ENCODE peak calls at places on chromosomes 11 and 22, in eight cellular contexts. One of them, this sample, is unnamed.

GRCh38 chr11:62108017-62108750 is 15.6 kb upstream of the INCENP start:
- DNase-seq in tibial nerve: no peak
- DNase-seq in heart left ventricle: peak; percentile 59
- DNase-seq in transverse colon: no peak
- DNase-seq in adrenal gland: peak; percentile 50
- DNase-seq in GM12891: no peak
- DNase-seq in gastrocnemius medialis: no peak
- DNase-seq in right lobe of liver: no peak
- DNase-seq in this sample: no peak

GRCh38 chr11:120883404-120884135 is 140.3 kb upstream of the TBCEL start:
- DNase-seq in heart left ventricle: peak; percentile 48
- DNase-seq in right lobe of liver: peak; percentile 38
- DNase-seq in tibial nerve: no peak
- DNase-seq in GM12891: no peak
- DNase-seq in adrenal gland: peak; percentile 20
- DNase-seq in transverse colon: no peak
- DNase-seq in gastrocnemius medialis: no peak
- DNase-seq in this sample: no peak

GRCh38 chr11:17633987-17634775 is 85.2 kb upstream of the MYOD1 start:
- DNase-seq in GM12891: no peak
- DNase-seq in right lobe of liver: no peak
- DNase-seq in transverse colon: no peak
- DNase-seq in heart left ventricle: no peak
- DNase-seq in adrenal gland: no peak
- DNase-seq in tibial nerve: no peak
- DNase-seq in gastrocnemius medialis: no peak
- DNase-seq in this sample: no peak

GRCh38 chr11:4085575-4085974 is 9.0 kb upstream of the RRM1 start:
- DNase-seq in right lobe of liver: no peak
- DNase-seq in transverse colon: no peak
- DNase-seq in adrenal gland: no peak
- DNase-seq in tibial nerve: no peak
- DNase-seq in gastrocnemius medialis: no peak
- DNase-seq in heart left ventricle: no peak
- DNase-seq in GM12891: no peak
- DNase-seq in this sample: no peak

GRCh38 chr11:100273066-100273815 is 413.8 kb upstream of the ARHGAP42 start:
- DNase-seq in heart left ventricle: no peak
- DNase-seq in adrenal gland: no peak
- DNase-seq in right lobe of liver: no peak
- DNase-seq in gastrocnemius medialis: no peak
- DNase-seq in GM12891: no peak
- DNase-seq in tibial nerve: no peak
- DNase-seq in transverse colon: no peak
- DNase-seq in this sample: no peak

GRCh38 chr11:134511255-134511654 is 99.2 kb upstream of the B3GAT1 start:
- DNase-seq in heart left ventricle: no peak
- DNase-seq in adrenal gland: no peak
- DNase-seq in tibial nerve: no peak
- DNase-seq in right lobe of liver: no peak
- DNase-seq in transverse colon: no peak
- DNase-seq in gastrocnemius medialis: no peak
- DNase-seq in GM12891: no peak
- DNase-seq in this sample: no peak

GRCh38 chr11:102760355-102761035 is 19.9 kb downstream of the MMP10 start:
- DNase-seq in GM12891: no peak
- DNase-seq in right lobe of liver: no peak
- DNase-seq in tibial nerve: no peak
- DNase-seq in gastrocnemius medialis: no peak
- DNase-seq in transverse colon: no peak
- DNase-seq in adrenal gland: no peak
- DNase-seq in heart left ventricle: no peak
- DNase-seq in this sample: peak; percentile 23

GRCh38 chr22:42856865-42857704 is at the start of gene ARFGAP3:
- DNase-seq in heart left ventricle: peak; percentile 95
- DNase-seq in transverse colon: peak; percentile 96
- DNase-seq in adrenal gland: peak; percentile 95
- DNase-seq in GM12891: peak; percentile 97
- DNase-seq in gastrocnemius medialis: peak; percentile 86
- DNase-seq in right lobe of liver: peak; percentile 97
- DNase-seq in tibial nerve: peak; percentile 83
- DNase-seq in this sample: peak; percentile 86

GRCh38 chr11:34028407-34028804 is 23.1 kb upstream of the CAPRIN1 start:
- DNase-seq in right lobe of liver: peak; percentile 29
- DNase-seq in heart left ventricle: peak; percentile 12
- DNase-seq in tibial nerve: no peak
- DNase-seq in adrenal gland: no peak
- DNase-seq in GM12891: no peak
- DNase-seq in transverse colon: peak; percentile 14
- DNase-seq in gastrocnemius medialis: peak; percentile 38
- DNase-seq in this sample: no peak

GRCh38 chr11:132158091-132158490 is 787.7 kb downstream of the NTM start:
- DNase-seq in GM12891: no peak
- DNase-seq in transverse colon: no peak
- DNase-seq in right lobe of liver: no peak
- DNase-seq in gastrocnemius medialis: no peak
- DNase-seq in tibial nerve: no peak
- DNase-seq in heart left ventricle: no peak
- DNase-seq in adrenal gland: no peak
- DNase-seq in this sample: peak; percentile 12

GRCh38 chr11:105244157-105244820 is 104.7 kb upstream of the CARD18 start:
- DNase-seq in GM12891: no peak
- DNase-seq in heart left ventricle: peak; percentile 47
- DNase-seq in gastrocnemius medialis: peak; percentile 17
- DNase-seq in tibial nerve: no peak
- DNase-seq in right lobe of liver: no peak
- DNase-seq in transverse colon: no peak
- DNase-seq in adrenal gland: peak; percentile 15
- DNase-seq in this sample: peak; percentile 5

GRCh38 chr11:75279273-75279672 is 38.7 kb downstream of the TPBGL start:
- DNase-seq in GM12891: no peak
- DNase-seq in gastrocnemius medialis: no peak
- DNase-seq in heart left ventricle: no peak
- DNase-seq in tibial nerve: no peak
- DNase-seq in adrenal gland: no peak
- DNase-seq in right lobe of liver: peak; percentile 13
- DNase-seq in transverse colon: no peak
- DNase-seq in this sample: no peak

GRCh38 chr11:20327377-20327776 is 36.1 kb upstream of the HTATIP2 start:
- DNase-seq in transverse colon: no peak
- DNase-seq in gastrocnemius medialis: no peak
- DNase-seq in tibial nerve: no peak
- DNase-seq in right lobe of liver: no peak
- DNase-seq in heart left ventricle: no peak
- DNase-seq in adrenal gland: no peak
- DNase-seq in GM12891: no peak
- DNase-seq in this sample: no peak

GRCh38 chr11:2808850-2809847 is 76.4 kb downstream of the CDKN1C start:
- DNase-seq in tibial nerve: peak; percentile 13
- DNase-seq in GM12891: no peak
- DNase-seq in transverse colon: peak; percentile 6
- DNase-seq in adrenal gland: peak; percentile 1
- DNase-seq in heart left ventricle: no peak
- DNase-seq in gastrocnemius medialis: no peak
- DNase-seq in right lobe of liver: peak; percentile 3
- DNase-seq in this sample: no peak

GRCh38 chr11:94754335-94754734 is 13.8 kb upstream of the AMOTL1 start:
- DNase-seq in adrenal gland: no peak
- DNase-seq in gastrocnemius medialis: no peak
- DNase-seq in transverse colon: no peak
- DNase-seq in tibial nerve: no peak
- DNase-seq in right lobe of liver: no peak
- DNase-seq in heart left ventricle: no peak
- DNase-seq in GM12891: no peak
- DNase-seq in this sample: no peak

GRCh38 chr11:15258433-15259350 is 144.0 kb downstream of the INSC start:
- DNase-seq in adrenal gland: no peak
- DNase-seq in gastrocnemius medialis: no peak
- DNase-seq in tibial nerve: no peak
- DNase-seq in GM12891: no peak
- DNase-seq in heart left ventricle: no peak
- DNase-seq in right lobe of liver: no peak
- DNase-seq in transverse colon: no peak
- DNase-seq in this sample: no peak

GRCh38 chr22:35219012-35219411 is 38.3 kb upstream of the HMGXB4 start:
- DNase-seq in tibial nerve: no peak
- DNase-seq in transverse colon: no peak
- DNase-seq in right lobe of liver: no peak
- DNase-seq in gastrocnemius medialis: no peak
- DNase-seq in heart left ventricle: no peak
- DNase-seq in GM12891: no peak
- DNase-seq in adrenal gland: no peak
- DNase-seq in this sample: peak; percentile 41

GRCh38 chr11:118533769-118534729 is 3.1 kb downstream of the TMEM25 start:
- DNase-seq in adrenal gland: no peak
- DNase-seq in heart left ventricle: no peak
- DNase-seq in tibial nerve: no peak
- DNase-seq in gastrocnemius medialis: no peak
- DNase-seq in GM12891: no peak
- DNase-seq in transverse colon: peak; percentile 57
- DNase-seq in right lobe of liver: no peak
- DNase-seq in this sample: no peak

GRCh38 chr11:438101-438844 is 3.5 kb downstream of the ANO9 start:
- DNase-seq in gastrocnemius medialis: no peak
- DNase-seq in transverse colon: no peak
- DNase-seq in GM12891: no peak
- DNase-seq in right lobe of liver: no peak
- DNase-seq in heart left ventricle: no peak
- DNase-seq in tibial nerve: no peak
- DNase-seq in adrenal gland: no peak
- DNase-seq in this sample: no peak

GRCh38 chr11:9757809-9758675 is 94.2 kb downstream of the SWAP70 start:
- DNase-seq in heart left ventricle: peak; percentile 91
- DNase-seq in tibial nerve: peak; percentile 75
- DNase-seq in right lobe of liver: peak; percentile 95
- DNase-seq in GM12891: peak; percentile 95
- DNase-seq in gastrocnemius medialis: peak; percentile 67
- DNase-seq in transverse colon: peak; percentile 92
- DNase-seq in adrenal gland: peak; percentile 87
- DNase-seq in this sample: peak; percentile 86
- TF ChIP-seq POLR2A in heart left ventricle: no peak
- TF ChIP-seq POLR2A in tibial nerve: no peak
- TF ChIP-seq POLR2A in right lobe of liver: peak; percentile 56
- TF ChIP-seq POLR2A in GM12891: peak; percentile 24
- TF ChIP-seq POLR2A in gastrocnemius medialis: peak; percentile 52
- TF ChIP-seq POLR2A in transverse colon: peak; percentile 44
- TF ChIP-seq POLR2A in adrenal gland: no peak
- TF ChIP-seq POLR2A in this sample: peak; percentile 8

GRCh38 chr11:76380161-76380976 is 563 bp downstream of the THAP12 start:
- DNase-seq in right lobe of liver: peak; percentile 46
- DNase-seq in GM12891: peak; percentile 26
- DNase-seq in adrenal gland: peak; percentile 34
- DNase-seq in heart left ventricle: peak; percentile 29
- DNase-seq in transverse colon: peak; percentile 23
- DNase-seq in tibial nerve: no peak
- DNase-seq in gastrocnemius medialis: no peak
- DNase-seq in this sample: peak; percentile 33
- TF ChIP-seq POLR2A in right lobe of liver: no peak
- TF ChIP-seq POLR2A in GM12891: no peak
- TF ChIP-seq POLR2A in adrenal gland: no peak
- TF ChIP-seq POLR2A in heart left ventricle: no peak
- TF ChIP-seq POLR2A in transverse colon: no peak
- TF ChIP-seq POLR2A in tibial nerve: no peak
- TF ChIP-seq POLR2A in gastrocnemius medialis: no peak
- TF ChIP-seq POLR2A in this sample: no peak

GRCh38 chr22:17631076-17631565 is 2.6 kb upstream of the ATP6V1E1 start:
- DNase-seq in GM12891: no peak
- DNase-seq in gastrocnemius medialis: no peak
- DNase-seq in tibial nerve: no peak
- DNase-seq in heart left ventricle: no peak
- DNase-seq in transverse colon: peak; percentile 48
- DNase-seq in adrenal gland: no peak
- DNase-seq in right lobe of liver: no peak
- DNase-seq in this sample: no peak

GRCh38 chr22:17629646-17630045 is 1.1 kb upstream of the ATP6V1E1 start:
- DNase-seq in transverse colon: no peak
- DNase-seq in heart left ventricle: no peak
- DNase-seq in gastrocnemius medialis: no peak
- DNase-seq in adrenal gland: no peak
- DNase-seq in tibial nerve: no peak
- DNase-seq in GM12891: no peak
- DNase-seq in right lobe of liver: no peak
- DNase-seq in this sample: no peak

GRCh38 chr22:17634696-17635095 is 3.9 kb upstream of the BCL2L13 start:
- DNase-seq in right lobe of liver: no peak
- DNase-seq in gastrocnemius medialis: no peak
- DNase-seq in transverse colon: no peak
- DNase-seq in adrenal gland: peak; percentile 62
- DNase-seq in heart left ventricle: no peak
- DNase-seq in tibial nerve: no peak
- DNase-seq in GM12891: no peak
- DNase-seq in this sample: no peak

GRCh38 chr22:17633998-17634323 is 4.6 kb upstream of the BCL2L13 start:
- DNase-seq in adrenal gland: no peak
- DNase-seq in right lobe of liver: no peak
- DNase-seq in transverse colon: no peak
- DNase-seq in heart left ventricle: no peak
- DNase-seq in GM12891: no peak
- DNase-seq in tibial nerve: no peak
- DNase-seq in gastrocnemius medialis: no peak
- DNase-seq in this sample: no peak

DNA sequence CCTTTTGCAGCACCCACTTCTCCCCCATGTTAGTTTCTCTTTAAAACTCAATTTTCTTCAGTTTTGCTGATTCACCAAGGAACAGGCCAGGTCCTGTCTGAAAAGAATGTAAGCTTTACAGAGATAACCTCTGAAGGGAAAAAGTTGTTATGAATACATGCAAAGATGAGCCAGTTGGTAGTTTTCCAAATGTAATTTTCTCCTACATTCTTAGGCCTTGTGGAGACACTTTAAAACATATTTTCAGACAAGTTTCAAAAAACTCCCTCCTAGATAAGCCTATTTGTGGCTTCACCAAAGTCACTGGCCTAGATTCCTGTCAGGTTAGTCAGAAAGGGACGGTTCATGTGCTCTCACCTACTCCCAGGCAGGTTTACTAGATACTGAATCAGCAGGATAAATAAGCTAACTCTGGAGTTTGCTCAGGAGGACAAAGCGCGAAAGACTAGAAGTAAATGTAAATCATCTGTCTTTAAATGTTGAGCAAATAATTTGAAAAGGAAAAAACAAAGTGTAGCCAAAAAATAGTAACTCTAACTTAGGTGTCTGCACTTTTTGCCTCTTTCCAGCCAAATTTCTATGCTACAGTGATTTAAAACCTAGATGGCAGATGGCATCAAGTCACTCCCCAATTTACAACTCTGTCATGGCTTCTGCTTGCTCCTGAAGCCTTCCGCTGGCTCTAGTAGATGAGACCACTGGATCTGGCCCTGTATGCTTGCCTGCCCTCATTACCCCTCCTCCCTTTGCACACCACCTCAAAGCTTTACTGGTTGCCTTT is 4.9 kb upstream of the ATP6V1E1 start:
- DNase-seq in adrenal gland: peak; percentile 68
- DNase-seq in GM12891: no peak
- DNase-seq in transverse colon: no peak
- DNase-seq in gastrocnemius medialis: peak; percentile 12
- DNase-seq in heart left ventricle: no peak
- DNase-seq in tibial nerve: no peak
- DNase-seq in right lobe of liver: no peak
- DNase-seq in this sample: no peak
- TF ChIP-seq POLR2A in adrenal gland: no peak
- TF ChIP-seq POLR2A in GM12891: no peak
- TF ChIP-seq POLR2A in transverse colon: no peak
- TF ChIP-seq POLR2A in gastrocnemius medialis: no peak
- TF ChIP-seq POLR2A in heart left ventricle: no peak
- TF ChIP-seq POLR2A in tibial nerve: no peak
- TF ChIP-seq POLR2A in right lobe of liver: no peak
- TF ChIP-seq POLR2A in this sample: no peak

GRCh38 chr11:108813086-108813485 is 148.2 kb downstream of the DDX10 start:
- DNase-seq in tibial nerve: no peak
- DNase-seq in adrenal gland: no peak
- DNase-seq in gastrocnemius medialis: no peak
- DNase-seq in GM12891: no peak
- DNase-seq in heart left ventricle: no peak
- DNase-seq in right lobe of liver: no peak
- DNase-seq in transverse colon: no peak
- DNase-seq in this sample: no peak
- TF ChIP-seq POLR2A in tibial nerve: no peak
- TF ChIP-seq POLR2A in adrenal gland: no peak
- TF ChIP-seq POLR2A in gastrocnemius medialis: no peak
- TF ChIP-seq POLR2A in GM12891: no peak
- TF ChIP-seq POLR2A in heart left ventricle: no peak
- TF ChIP-seq POLR2A in right lobe of liver: no peak
- TF ChIP-seq POLR2A in transverse colon: no peak
- TF ChIP-seq POLR2A in this sample: no peak

This sample was measured in H54.